ENCODE peak calls at places on chromosome 1, in eight cellular contexts. V is hepatocyte, Y is aorta, W is fibroblast of lung, U is kidney, O is cardiac muscle cell, B is psoas muscle, N is colonic mucosa. P is an unnamed sample.

GRCh38 chr1:182724215-182724614 is 39.8 kb upstream of the RGS8 start:
- DNase-seq in V (no peak), Y (no peak), W (no peak), U (no peak), O (no peak), B (no peak), N (no peak), P (no peak)

GRCh38 chr1:228998179-228998578 is 262.9 kb downstream of the RHOU start:
- DNase-seq in V (no peak), Y (peak), W (no peak), U (no peak), O (no peak), B (no peak), N (no peak), P (no peak)

GRCh38 chr1:21590116-21590905 is 78.8 kb downstream of the RAP1GAP start:
- DNase-seq in V (peak), Y (no peak), W (no peak), U (no peak), O (peak), B (no peak), N (no peak), P (no peak)

GRCh38 chr1:46452931-46453325 is 36.7 kb upstream of the DMBX1 start:
- DNase-seq in V (no peak), Y (no peak), W (no peak), U (no peak), O (no peak), B (no peak), N (no peak), P (no peak)

GRCh38 chr1:66246371-66247262 is 287.3 kb upstream of the SGIP1 start:
- DNase-seq in V (no peak), Y (no peak), W (peak), U (no peak), O (no peak), B (no peak), N (no peak), P (no peak)

GRCh38 chr1:9225411-9225785 is 9.2 kb upstream of the H6PD start:
- DNase-seq in V (no peak), Y (no peak), W (no peak), U (no peak), O (no peak), B (no peak), N (no peak), P (no peak)

GRCh38 chr1:110538921-110539320 is 19.9 kb upstream of the KCNA10 start:
- DNase-seq in V (no peak), Y (no peak), W (peak), U (no peak), O (no peak), B (no peak), N (no peak), P (no peak)

GRCh38 chr1:1306070-1306660 is 1.6 kb downstream of the ACAP3 start:
- DNase-seq in V (no peak), Y (no peak), W (no peak), U (no peak), O (no peak), B (no peak), N (no peak), P (peak)

GRCh38 chr1:183970516-183971300 is 66.8 kb downstream of the COLGALT2 start:
- DNase-seq in V (no peak), Y (no peak), W (no peak), U (no peak), O (no peak), B (no peak), N (no peak), P (no peak)

GRCh38 chr1:214426420-214426812 is 125.0 kb downstream of the PTPN14 start:
- DNase-seq in V (no peak), Y (no peak), W (no peak), U (no peak), O (no peak), B (no peak), N (no peak), P (no peak)

GRCh38 chr1:17225140-17225539 is 20.2 kb downstream of the PADI1 start:
- DNase-seq in V (no peak), Y (no peak), W (no peak), U (no peak), O (no peak), B (no peak), N (no peak), P (no peak)

GRCh38 chr1:245748246-245748645 is 593.5 kb downstream of the KIF26B start:
- DNase-seq in V (no peak), Y (no peak), W (peak), U (no peak), O (no peak), B (no peak), N (no peak), P (no peak)

GRCh38 chr1:41855713-41856112 is 63.0 kb downstream of the HIVEP3 start:
- DNase-seq in V (no peak), Y (no peak), W (no peak), U (no peak), O (no peak), B (no peak), N (no peak), P (no peak)

GRCh38 chr1:221279146-221279545 is 399.9 kb downstream of the HLX start:
- DNase-seq in V (no peak), Y (no peak), W (no peak), U (no peak), O (no peak), B (no peak), N (no peak), P (no peak)

GRCh38 chr1:59553381-59553780 is 256.5 kb downstream of the FGGY start:
- DNase-seq in V (no peak), Y (no peak), W (peak), U (no peak), O (no peak), B (no peak), N (no peak), P (no peak)
- H3K27ac ChIP-seq in V (no peak), Y (no peak), W (no peak), U (no peak), O (no peak), B (no peak), N (no peak), P (no peak)

GRCh38 chr1:160399544-160400283 is 650 bp upstream of the VANGL2 start:
- DNase-seq in V (no peak), Y (no peak), W (no peak), U (no peak), O (no peak), B (no peak), N (peak), P (no peak)
- H3K27ac ChIP-seq in V (peak), Y (no peak), W (no peak), U (no peak), O (peak), B (peak), N (no peak), P (no peak)

GRCh38 chr1:172976222-172977041 is 74.3 kb downstream of the TNFSF18 start:
- DNase-seq in V (peak), Y (no peak), W (peak), U (no peak), O (no peak), B (no peak), N (peak), P (no peak)
- H3K27ac ChIP-seq in V (peak), Y (no peak), W (no peak), U (peak), O (no peak), B (no peak), N (peak), P (no peak)

GRCh38 chr1:14954930-14955329 is 198.6 kb upstream of the TMEM51 start:
- DNase-seq in V (no peak), Y (no peak), W (no peak), U (no peak), O (no peak), B (no peak), N (no peak), P (no peak)

GRCh38 chr1:14954210-14954609 is 199.3 kb upstream of the TMEM51 start:
- DNase-seq in V (no peak), Y (no peak), W (peak), U (no peak), O (no peak), B (no peak), N (no peak), P (no peak)

GRCh38 chr1:14955402-14955801 is 198.1 kb upstream of the TMEM51 start:
- DNase-seq in V (no peak), Y (no peak), W (no peak), U (peak), O (no peak), B (no peak), N (no peak), P (no peak)

GRCh38 chr1:14951766-14952165 is 201.8 kb upstream of the TMEM51 start:
- DNase-seq in V (no peak), Y (no peak), W (no peak), U (no peak), O (no peak), B (no peak), N (no peak), P (no peak)

GRCh38 chr1:14952626-14953314 is 200.8 kb upstream of the TMEM51 start:
- DNase-seq in V (no peak), Y (no peak), W (no peak), U (peak), O (no peak), B (no peak), N (no peak), P (no peak)
- H3K27ac ChIP-seq in V (no peak), Y (no peak), W (no peak), U (peak), O (no peak), B (no peak), N (no peak), P (no peak)

GRCh38 chr1:153767519-153767918 is 7.7 kb upstream of the SLC27A3 start:
- DNase-seq in V (no peak), Y (no peak), W (no peak), U (no peak), O (no peak), B (no peak), N (no peak), P (no peak)

GRCh38 chr1:153760440-153760839 is 14.8 kb upstream of the SLC27A3 start:
- DNase-seq in V (no peak), Y (no peak), W (peak), U (no peak), O (no peak), B (no peak), N (no peak), P (no peak)

GRCh38 chr1:153768316-153769126 is 6.7 kb upstream of the SLC27A3 start:
- DNase-seq in V (peak), Y (no peak), W (no peak), U (no peak), O (no peak), B (no peak), N (peak), P (no peak)

GRCh38 chr1:153764315-153764714 is 10.9 kb upstream of the SLC27A3 start:
- DNase-seq in V (no peak), Y (no peak), W (no peak), U (no peak), O (no peak), B (no peak), N (no peak), P (no peak)

DNA sequence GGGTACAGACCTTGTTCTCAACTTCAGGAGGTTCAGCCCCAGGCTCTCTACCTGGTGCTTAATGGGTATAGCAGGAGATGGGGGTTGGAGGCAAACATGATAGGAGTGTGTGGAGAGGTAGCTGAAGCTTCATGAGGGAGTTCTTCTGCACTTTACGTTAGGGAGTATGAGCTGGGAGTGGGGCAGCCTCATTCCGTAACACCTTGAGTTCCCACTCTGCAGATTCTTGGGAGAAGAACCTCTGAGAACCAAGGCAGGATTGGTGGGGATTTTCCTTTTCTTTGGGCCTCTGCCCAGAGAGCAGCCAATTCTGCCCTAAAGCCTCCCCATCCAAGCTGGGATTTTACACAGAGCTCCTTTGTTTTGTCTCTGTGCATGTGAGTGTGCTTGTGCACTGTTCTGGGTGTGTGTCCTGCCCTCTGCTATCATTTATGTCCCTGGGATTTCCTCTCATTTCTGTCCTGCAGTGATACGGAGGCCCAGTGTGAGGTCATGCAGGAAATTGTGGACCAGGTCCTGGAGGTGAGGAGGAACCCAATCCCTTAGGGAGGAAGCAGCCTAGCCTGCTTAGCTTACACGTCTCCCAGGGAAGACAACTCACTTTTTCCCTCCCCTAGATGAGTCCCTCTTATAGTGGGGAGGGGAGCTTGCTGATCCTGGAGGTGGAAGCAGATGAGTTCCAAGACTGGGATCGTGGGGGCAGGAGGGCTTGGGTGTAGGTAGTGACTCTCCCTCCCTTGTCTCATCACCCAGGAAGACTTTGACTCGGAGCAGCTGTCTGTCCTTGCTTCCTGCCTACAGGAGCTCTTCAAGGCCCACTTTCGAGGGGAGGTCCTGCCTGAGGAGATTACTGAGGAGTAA is 11.6 kb upstream of the SLC27A3 start:
- DNase-seq in V (no peak), Y (no peak), W (no peak), U (no peak), O (no peak), B (no peak), N (no peak), P (no peak)
- H3K27ac ChIP-seq in V (peak), Y (no peak), W (no peak), U (peak), O (no peak), B (peak), N (peak), P (no peak)

DNA sequence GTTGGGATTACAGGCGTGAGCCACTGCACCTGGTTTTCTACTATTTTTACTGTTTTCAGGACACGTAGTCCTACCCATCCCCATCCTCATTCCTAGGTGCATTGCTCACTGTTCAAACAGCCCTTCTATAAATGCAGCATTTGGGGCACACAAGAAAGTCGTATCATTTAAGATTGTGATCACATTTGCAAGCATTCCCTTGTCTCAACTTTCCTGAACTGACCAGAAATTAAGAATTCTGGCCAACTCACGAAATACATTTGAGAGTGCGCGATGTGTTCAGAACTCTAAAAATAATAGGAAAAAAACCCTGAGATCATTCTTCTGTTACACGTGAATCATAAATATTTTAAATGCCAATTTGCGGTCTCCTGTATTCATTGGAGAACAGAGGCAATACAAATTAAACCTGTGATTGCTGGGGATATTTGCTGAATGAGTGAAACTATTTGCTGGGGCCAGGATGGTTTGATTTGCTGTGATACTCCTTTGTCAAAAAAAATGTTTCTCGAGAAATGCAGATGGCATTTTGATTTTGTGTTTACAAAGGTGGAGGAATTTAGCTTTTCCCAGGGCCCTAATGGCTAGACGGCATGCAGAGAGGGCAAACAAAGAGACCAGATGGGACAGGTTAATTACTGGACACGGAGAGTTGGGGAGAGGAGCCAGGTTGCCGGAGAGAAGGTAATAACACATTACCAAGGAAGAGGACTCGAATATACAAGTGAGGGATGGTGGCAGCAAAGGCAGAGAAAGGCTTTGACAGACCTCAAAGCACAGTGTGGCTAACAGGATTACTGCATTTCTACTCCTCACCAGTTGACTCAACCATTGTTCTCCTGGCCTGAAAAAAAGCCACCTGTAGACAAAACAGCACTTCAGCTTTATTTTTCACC is 38.4 kb downstream of the STPG1 start:
- DNase-seq in V (no peak), Y (no peak), W (peak), U (no peak), O (no peak), B (no peak), N (no peak), P (peak)
- H3K27ac ChIP-seq in V (peak), Y (no peak), W (no peak), U (no peak), O (no peak), B (no peak), N (no peak), P (no peak)